ENCODE peak calls at places on chromosomes 11 and 22, in six cellular contexts. F is GM23248; D is A549; V is NCI-H345; R is thoracic aorta; Z is stimulated activated naive CD4-positive, alpha-beta T cell. N is an unnamed sample.

GRCh38 chr22:20061481-20061861 is 18.6 kb upstream of the DGCR8 start:
- DNase-seq in F (peak), D (no peak), V (no peak), R (no peak), Z (no peak), N (no peak)

GRCh38 chr11:78220218-78221157 is 31.8 kb downstream of the USP35 start:
- DNase-seq in F (no peak), D (no peak), V (no peak), R (no peak), Z (no peak), N (no peak)

GRCh38 chr11:47980093-47980906 is at the start of gene PTPRJ:
- DNase-seq in F (peak), D (peak), V (peak), R (no peak), Z (peak), N (no peak)

GRCh38 chr11:44097821-44098220 is 2.3 kb downstream of the EXT2 start:
- DNase-seq in F (peak), D (no peak), V (no peak), R (no peak), Z (no peak), N (no peak)

GRCh38 chr11:67033661-67034166 is 10.8 kb downstream of the SYT12 start:
- DNase-seq in F (peak), D (no peak), V (no peak), R (no peak), Z (no peak), N (peak)

GRCh38 chr22:37805878-37806277 is 1.9 kb upstream of the GCAT start:
- DNase-seq in F (peak), D (no peak), V (no peak), R (no peak), Z (no peak), N (no peak)

GRCh38 chr11:112728288-112728687 is 232.9 kb upstream of the NCAM1 start:
- DNase-seq in F (no peak), D (no peak), V (no peak), R (no peak), Z (no peak), N (no peak)

GRCh38 chr11:86484164-86484794 is 109.6 kb downstream of the CCDC81 start:
- DNase-seq in F (peak), D (peak), V (no peak), R (peak), Z (no peak), N (peak)

GRCh38 chr11:11577246-11577855 is 44.5 kb downstream of the GALNT18 start:
- DNase-seq in F (peak), D (no peak), V (no peak), R (no peak), Z (no peak), N (no peak)

GRCh38 chr11:126601136-126601535 is 245.7 kb downstream of the ST3GAL4 start:
- DNase-seq in F (no peak), D (no peak), V (no peak), R (no peak), Z (no peak), N (no peak)

GRCh38 chr11:75201771-75202170 is 38.8 kb upstream of the TPBGL start:
- DNase-seq in F (no peak), D (no peak), V (no peak), R (no peak), Z (no peak), N (no peak)

N was measured in brain pericyte.